ENCODE peak calls at places on chromosomes 16 and 17, in six cellular contexts. L is prostate gland, A is body of pancreas, I is adrenal gland, B is gastrocnemius medialis, T is testis. E is an unnamed sample. For H3K36me3, the result is how much of the 10 kb centered on the place peaks cover.

GRCh38 chr16:71311553-71312158 is 22.5 kb upstream of the CMTR2 start:
- DNase-seq in A (peak), T (peak), B (no peak), L (no peak), I (peak), E (peak)

GRCh38 chr17:72182256-72182890 is 61.6 kb downstream of the SOX9 start:
- DNase-seq in B (no peak), L (peak), T (no peak), I (no peak), A (no peak), E (peak)

GRCh38 chr16:2689968-2690830 is 7.9 kb downstream of the KCTD5 start:
- DNase-seq in A (no peak), B (no peak), L (no peak), I (no peak), T (no peak), E (no peak)

GRCh38 chr17:55769625-55770000 is 18.8 kb downstream of the PCTP start:
- DNase-seq in I (peak), B (peak), A (no peak), L (no peak), T (no peak), E (no peak)

GRCh38 chr17:7486181-7486580 is 2.0 kb downstream of the POLR2A start:
- DNase-seq in B (no peak), I (no peak), A (no peak), L (no peak), T (no peak), E (no peak)

GRCh38 chr17:76275382-76276068 is 10.4 kb downstream of the UBALD2 start:
- DNase-seq in I (no peak), A (no peak), L (no peak), B (no peak), T (no peak), E (no peak)

GRCh38 chr16:75028544-75028943 is 29.7 kb downstream of the ZNRF1 start:
- DNase-seq in I (no peak), T (no peak), B (no peak), L (no peak), A (no peak), E (no peak)

GRCh38 chr17:47895254-47895855 is 681 bp upstream of the SP2 start:
- DNase-seq in A (peak), T (peak), B (peak), I (peak), L (peak), E (peak)

GRCh38 chr17:3528604-3529511 is 28.8 kb downstream of the TRPV3 start:
- DNase-seq in L (no peak), T (peak), A (no peak), I (no peak), B (no peak), E (no peak)

GRCh38 chr16:21183995-21184394 is 25.5 kb downstream of the LDAF1 start:
- DNase-seq in L (no peak), I (no peak), B (no peak), T (no peak), A (no peak), E (no peak)

GRCh38 chr17:48215583-48216139 is 108.1 kb downstream of the SNX11 start:
- DNase-seq in L (no peak), T (no peak), B (no peak), I (peak), A (no peak), E (no peak)

GRCh38 chr16:59612094-59612493 is 878.0 kb upstream of the GOT2 start:
- DNase-seq in A (no peak), L (no peak), T (no peak), B (no peak), I (no peak), E (no peak)

GRCh38 chr17:75864448-75864871 is 9.3 kb upstream of the WBP2 start:
- DNase-seq in T (peak), L (no peak), A (no peak), B (peak), I (no peak), E (no peak)

GRCh38 chr16:11437069-11437468 is 91.8 kb downstream of the RMI2 start:
- DNase-seq in T (no peak), L (no peak), B (no peak), I (no peak), A (no peak), E (no peak)

GRCh38 chr17:39979021-39979660 is 1.5 kb upstream of the PSMD3 start:
- DNase-seq in B (no peak), A (no peak), L (no peak), I (no peak), T (no peak), E (no peak)

GRCh38 chr17:76151896-76152454 is 10.9 kb upstream of the FOXJ1 start:
- DNase-seq in T (no peak), L (no peak), A (no peak), B (no peak), I (no peak), E (no peak)

GRCh38 chr16:69314534-69314933 is 3.4 kb downstream of the VPS4A start:
- DNase-seq in I (no peak), L (no peak), T (peak), B (no peak), A (no peak), E (no peak)

GRCh38 chr17:82884923-82885322 is 45.1 kb upstream of the ZNF750 start:
- DNase-seq in T (no peak), L (no peak), B (no peak), A (no peak), I (no peak), E (no peak)

GRCh38 chr16:87809150-87809902 is 43.5 kb upstream of the KLHDC4 start:
- DNase-seq in L (no peak), T (no peak), A (no peak), I (no peak), B (no peak), E (no peak)

GRCh38 chr17:15406081-15406480 is 61.3 kb downstream of the CDRT4 start:
- DNase-seq in B (no peak), A (no peak), L (no peak), T (no peak), I (no peak), E (no peak)

GRCh38 chr16:49782405-49782804 is 73.5 kb downstream of the ZNF423 start:
- DNase-seq in A (no peak), B (no peak), I (no peak), T (no peak), L (no peak), E (peak)

GRCh38 chr17:29383687-29384086 is 6.5 kb upstream of the TAOK1 start:
- DNase-seq in A (no peak), I (no peak), B (no peak), T (no peak), L (no peak), E (no peak)

GRCh38 chr16:81189100-81189664 is 49.3 kb upstream of the BCO1 start:
- DNase-seq in A (peak), T (peak), L (no peak), I (peak), B (peak), E (peak)

DNA sequence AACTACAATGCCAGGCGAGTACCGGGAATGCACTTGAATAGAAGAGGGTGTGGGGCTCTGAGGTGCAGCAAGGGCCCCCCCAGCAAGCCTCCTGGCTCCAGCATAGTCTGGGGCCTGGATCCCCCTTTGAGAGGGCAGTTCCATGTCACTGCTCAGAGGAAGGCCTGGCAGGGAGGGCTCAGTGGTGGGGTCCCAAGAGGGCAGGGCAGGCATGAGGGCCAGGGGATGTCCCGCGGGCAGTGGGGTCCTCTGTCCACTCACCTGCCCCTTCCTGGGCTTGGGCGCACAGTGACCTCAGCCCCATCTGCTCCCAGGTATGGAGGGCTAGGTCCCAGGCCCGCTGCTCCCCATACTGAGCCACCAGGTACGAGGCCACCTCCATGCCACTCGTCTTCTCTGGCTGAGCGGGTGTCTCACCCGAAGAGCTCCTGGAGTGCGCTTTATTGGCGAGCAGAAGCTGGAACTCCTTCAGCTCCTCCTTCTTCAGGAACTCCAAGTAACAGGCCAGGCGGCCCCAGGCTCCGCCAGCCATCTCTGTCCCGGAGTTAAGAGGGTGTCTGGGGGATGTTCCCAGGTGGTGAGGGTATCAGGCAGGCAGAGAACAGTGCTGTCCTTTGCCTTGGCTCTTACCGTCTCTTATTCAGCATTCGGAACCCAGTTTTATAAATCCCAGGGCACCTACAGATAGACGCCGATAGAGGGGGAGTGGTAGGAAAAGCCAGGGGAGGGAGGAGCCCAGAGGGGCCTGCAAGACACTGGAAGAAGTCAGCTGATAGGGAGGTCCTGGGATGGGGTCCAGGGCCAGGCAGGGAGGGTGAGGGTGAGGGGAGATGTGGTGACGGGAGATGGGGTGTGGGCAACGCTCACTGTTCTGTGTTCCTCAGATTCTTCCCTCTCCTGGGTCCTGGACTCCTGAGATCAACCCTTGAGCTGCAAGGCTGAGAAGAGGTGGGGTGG is 605 bp downstream of the NLRP1 start:
- DNase-seq in I (no peak), A (no peak), B (no peak), T (no peak), L (no peak), E (peak)
- H3K4me3 ChIP-seq in I (peak), A (no peak), B (peak), T (peak), L (peak), E (peak)

GRCh38 chr17:333626-334396 is 18.8 kb downstream of the RPH3AL start:
- DNase-seq in L (no peak), T (peak), I (peak), B (peak), A (peak), E (peak)
- TF ChIP-seq POLR2A in L (no peak), T (no peak), I (peak), B (peak), A (peak), E (no peak)

GRCh38 chr16:56480776-56481467 is 29.6 kb downstream of the OGFOD1 start:
- DNase-seq in A (no peak), I (no peak), L (no peak), B (peak), T (no peak), E (no peak)

GRCh38 chr16:56479469-56479868 is 28.1 kb downstream of the OGFOD1 start:
- DNase-seq in T (no peak), B (no peak), L (no peak), A (no peak), I (no peak), E (no peak)

GRCh38 chr16:56482667-56483236 is 31.4 kb downstream of the OGFOD1 start:
- DNase-seq in T (no peak), L (no peak), B (no peak), A (no peak), I (no peak), E (no peak)

GRCh38 chr16:56483394-56483793 is 32.0 kb downstream of the OGFOD1 start:
- DNase-seq in I (no peak), B (no peak), T (no peak), A (no peak), L (no peak), E (no peak)

GRCh38 chr16:56481468-56482112 is 30.2 kb downstream of the OGFOD1 start:
- DNase-seq in T (no peak), A (no peak), B (peak), I (no peak), L (no peak), E (no peak)
- H3K36me3 ChIP-seq in T (under half), A (under half), B (under half), I (under half), L (under half), E (under half)

GRCh38 chr16:6528217-6528616 is 804.4 kb upstream of the RBFOX1 start:
- DNase-seq in T (no peak), A (no peak), B (no peak), L (no peak), I (no peak), E (no peak)

GRCh38 chr16:6531067-6531466 is 801.6 kb upstream of the RBFOX1 start:
- DNase-seq in A (no peak), B (no peak), T (no peak), I (no peak), L (no peak), E (no peak)
- H3K4me3 ChIP-seq in A (no peak), B (no peak), T (no peak), I (no peak), L (no peak), E (no peak)

GRCh38 chr16:86494565-86495356 is 15.6 kb upstream of the FOXF1 start:
- DNase-seq in T (no peak), B (no peak), L (no peak), A (no peak), I (no peak), E (no peak)

GRCh38 chr16:86496929-86497381 is 13.4 kb upstream of the FOXF1 start:
- DNase-seq in T (no peak), A (no peak), I (no peak), L (no peak), B (no peak), E (no peak)

GRCh38 chr16:86496262-86496928 is 13.9 kb upstream of the FOXF1 start:
- DNase-seq in L (no peak), A (no peak), B (no peak), T (no peak), I (no peak), E (no peak)

GRCh38 chr16:86495357-86495701 is 15.0 kb upstream of the FOXF1 start:
- DNase-seq in B (no peak), A (no peak), T (no peak), L (no peak), I (no peak), E (no peak)

GRCh38 chr16:86495756-86496261 is 14.5 kb upstream of the FOXF1 start:
- DNase-seq in T (no peak), L (no peak), A (no peak), B (no peak), I (no peak), E (no peak)
- TF ChIP-seq POLR2A in T (no peak), L (no peak), A (no peak), B (no peak), I (no peak), E (no peak)

GRCh38 chr17:42485680-42486079 is 27.0 kb downstream of the ATP6V0A1 start:
- DNase-seq in T (no peak), B (no peak), L (no peak), I (no peak), A (no peak), E (no peak)
- H3K36me3 ChIP-seq in T (under half), B (under half), L (under half), I (under half), A (under half), E (half or more)